ENCODE peak calls at places on chromosomes 6 and 20, in four cellular contexts. One of them, this sample, is unnamed.

GRCh38 chr20:19992996-19993908 is 23.9 kb upstream of the NAA20 start:
- DNase-seq in psoas muscle: no peak
- DNase-seq in lower leg skin: no peak
- DNase-seq in hepatocyte: peak
- DNase-seq in this sample: peak

GRCh38 chr20:31485450-31486339 is 10.6 kb downstream of the REM1 start:
- DNase-seq in psoas muscle: peak
- DNase-seq in lower leg skin: peak
- DNase-seq in hepatocyte: peak
- DNase-seq in this sample: no peak

GRCh38 chr6:33166811-33167210 is 25.5 kb downstream of the COL11A2 start:
- DNase-seq in psoas muscle: no peak
- DNase-seq in lower leg skin: no peak
- DNase-seq in hepatocyte: no peak
- DNase-seq in this sample: no peak

GRCh38 chr6:57221191-57221935 is 744 bp downstream of the RAB23 start:
- DNase-seq in psoas muscle: peak
- DNase-seq in lower leg skin: peak
- DNase-seq in hepatocyte: peak
- DNase-seq in this sample: no peak

GRCh38 chr20:50191566-50192363 is 1.1 kb downstream of the CEBPB start:
- DNase-seq in psoas muscle: peak
- DNase-seq in lower leg skin: peak
- DNase-seq in hepatocyte: peak
- DNase-seq in this sample: no peak

GRCh38 chr20:56360899-56361199 is 2.1 kb downstream of the FAM210B start:
- DNase-seq in psoas muscle: no peak
- DNase-seq in lower leg skin: no peak
- DNase-seq in hepatocyte: no peak
- DNase-seq in this sample: no peak

GRCh38 chr6:82353848-82354247 is 9.8 kb upstream of the TPBG start:
- DNase-seq in psoas muscle: no peak
- DNase-seq in lower leg skin: no peak
- DNase-seq in hepatocyte: no peak
- DNase-seq in this sample: no peak

GRCh38 chr20:5065489-5066383 is 54.0 kb downstream of the PCNA start:
- DNase-seq in psoas muscle: peak
- DNase-seq in lower leg skin: peak
- DNase-seq in hepatocyte: no peak
- DNase-seq in this sample: peak

GRCh38 chr6:54262499-54262898 is 45.7 kb upstream of the TINAG start:
- DNase-seq in psoas muscle: no peak
- DNase-seq in lower leg skin: no peak
- DNase-seq in hepatocyte: no peak
- DNase-seq in this sample: no peak

GRCh38 chr6:53294095-53294494 is 54.7 kb downstream of the ELOVL5 start:
- DNase-seq in psoas muscle: no peak
- DNase-seq in lower leg skin: no peak
- DNase-seq in hepatocyte: no peak
- DNase-seq in this sample: no peak

GRCh38 chr20:56624786-56625681 is 4.1 kb upstream of the TFAP2C start:
- DNase-seq in psoas muscle: no peak
- DNase-seq in lower leg skin: no peak
- DNase-seq in hepatocyte: no peak
- DNase-seq in this sample: no peak

GRCh38 chr6:111207141-111207858 is 120.0 kb downstream of the SLC16A10 start:
- DNase-seq in psoas muscle: no peak
- DNase-seq in lower leg skin: no peak
- DNase-seq in hepatocyte: peak
- DNase-seq in this sample: no peak

GRCh38 chr20:34884260-34884659 is 7.8 kb downstream of the ACSS2 start:
- DNase-seq in psoas muscle: no peak
- DNase-seq in lower leg skin: no peak
- DNase-seq in hepatocyte: no peak
- DNase-seq in this sample: no peak

GRCh38 chr20:34888468-34888867 is 12.1 kb downstream of the ACSS2 start:
- DNase-seq in psoas muscle: no peak
- DNase-seq in lower leg skin: no peak
- DNase-seq in hepatocyte: no peak
- DNase-seq in this sample: no peak

GRCh38 chr20:34886122-34886521 is 9.7 kb downstream of the ACSS2 start:
- DNase-seq in psoas muscle: no peak
- DNase-seq in lower leg skin: no peak
- DNase-seq in hepatocyte: no peak
- DNase-seq in this sample: no peak

GRCh38 chr20:34883809-34884208 is 7.4 kb downstream of the ACSS2 start:
- DNase-seq in psoas muscle: no peak
- DNase-seq in lower leg skin: no peak
- DNase-seq in hepatocyte: no peak
- DNase-seq in this sample: no peak

GRCh38 chr20:34887023-34887422 is 10.6 kb downstream of the ACSS2 start:
- DNase-seq in psoas muscle: no peak
- DNase-seq in lower leg skin: no peak
- DNase-seq in hepatocyte: no peak
- DNase-seq in this sample: no peak
- TF ChIP-seq CTCF in psoas muscle: no peak
- TF ChIP-seq CTCF in lower leg skin: no peak
- TF ChIP-seq CTCF in hepatocyte: no peak
- TF ChIP-seq CTCF in this sample: no peak

GRCh38 chr6:17474289-17474688 is 80.9 kb downstream of the CAP2 start:
- DNase-seq in psoas muscle: no peak
- DNase-seq in lower leg skin: no peak
- DNase-seq in hepatocyte: no peak
- DNase-seq in this sample: no peak

GRCh38 chr6:17478223-17478907 is 85.0 kb downstream of the CAP2 start:
- DNase-seq in psoas muscle: no peak
- DNase-seq in lower leg skin: peak
- DNase-seq in hepatocyte: no peak
- DNase-seq in this sample: no peak

GRCh38 chr6:17477356-17477755 is 84.0 kb downstream of the CAP2 start:
- DNase-seq in psoas muscle: no peak
- DNase-seq in lower leg skin: no peak
- DNase-seq in hepatocyte: no peak
- DNase-seq in this sample: no peak

GRCh38 chr6:17475845-17476244 is 82.5 kb downstream of the CAP2 start:
- DNase-seq in psoas muscle: no peak
- DNase-seq in lower leg skin: no peak
- DNase-seq in hepatocyte: no peak
- DNase-seq in this sample: no peak

GRCh38 chr6:17476506-17476905 is 83.1 kb downstream of the CAP2 start:
- DNase-seq in psoas muscle: no peak
- DNase-seq in lower leg skin: peak
- DNase-seq in hepatocyte: no peak
- DNase-seq in this sample: no peak
- H3K4me3 ChIP-seq in psoas muscle: no peak
- H3K4me3 ChIP-seq in lower leg skin: no peak
- H3K4me3 ChIP-seq in hepatocyte: no peak
- H3K4me3 ChIP-seq in this sample: no peak

DNA sequence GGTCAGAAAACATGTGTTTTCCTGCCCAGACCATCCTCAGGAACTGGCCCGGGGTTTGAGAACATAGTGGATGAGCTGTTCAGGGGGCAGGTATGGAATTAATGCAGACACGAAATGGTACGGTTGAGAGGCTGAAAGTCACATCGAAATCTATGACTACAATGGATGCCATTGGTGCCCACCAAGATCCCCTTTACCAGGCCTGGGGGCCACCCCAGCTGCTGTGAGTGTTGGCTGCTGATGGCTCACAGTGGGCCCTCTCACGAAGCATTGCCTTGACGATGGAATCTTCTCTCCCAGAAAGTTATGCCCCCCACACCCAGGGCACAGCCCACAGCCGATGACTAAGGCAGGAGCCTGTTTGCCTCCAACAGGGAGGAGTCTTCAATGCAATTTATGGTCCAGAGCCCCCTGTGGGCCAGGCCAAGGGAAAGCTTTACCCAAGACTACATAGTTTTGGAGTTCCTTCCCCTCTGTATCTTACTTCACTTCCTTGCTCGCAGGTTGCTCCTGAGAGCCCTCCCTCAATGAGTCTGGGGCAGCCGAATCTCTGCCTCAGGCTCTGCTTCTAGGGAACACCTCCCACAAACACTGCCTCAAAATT is 92.6 kb downstream of the BFSP1 start:
- DNase-seq in psoas muscle: no peak
- DNase-seq in lower leg skin: no peak
- DNase-seq in hepatocyte: no peak
- DNase-seq in this sample: no peak
- TF ChIP-seq CTCF in psoas muscle: no peak
- TF ChIP-seq CTCF in lower leg skin: no peak
- TF ChIP-seq CTCF in hepatocyte: no peak
- TF ChIP-seq CTCF in this sample: no peak

DNA sequence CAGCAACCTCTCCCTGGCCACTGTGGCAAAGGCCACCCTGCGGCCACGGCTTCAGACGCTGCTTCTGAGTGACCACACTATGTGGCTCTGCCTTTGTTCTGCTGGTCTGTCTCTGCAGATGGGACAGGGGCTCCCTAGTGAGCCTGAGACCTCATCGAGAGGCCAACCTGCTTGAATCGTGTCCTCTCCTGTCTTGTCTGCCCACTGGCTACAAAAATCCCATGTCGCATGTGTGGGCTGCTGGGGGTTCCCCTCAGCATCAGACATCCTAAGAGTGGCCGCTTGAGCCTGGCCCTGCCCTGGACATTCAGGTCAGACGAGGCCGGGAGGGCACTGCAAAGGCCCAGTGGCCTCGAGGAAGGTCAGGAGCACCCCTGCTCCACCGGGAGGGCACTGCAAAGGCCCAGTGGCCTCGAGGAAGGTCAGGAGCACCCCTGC is 222.9 kb downstream of the DLL1 start:
- DNase-seq in psoas muscle: no peak
- DNase-seq in lower leg skin: peak
- DNase-seq in hepatocyte: no peak
- DNase-seq in this sample: no peak
- H3K4me3 ChIP-seq in psoas muscle: no peak
- H3K4me3 ChIP-seq in lower leg skin: no peak
- H3K4me3 ChIP-seq in hepatocyte: no peak
- H3K4me3 ChIP-seq in this sample: no peak

DNA sequence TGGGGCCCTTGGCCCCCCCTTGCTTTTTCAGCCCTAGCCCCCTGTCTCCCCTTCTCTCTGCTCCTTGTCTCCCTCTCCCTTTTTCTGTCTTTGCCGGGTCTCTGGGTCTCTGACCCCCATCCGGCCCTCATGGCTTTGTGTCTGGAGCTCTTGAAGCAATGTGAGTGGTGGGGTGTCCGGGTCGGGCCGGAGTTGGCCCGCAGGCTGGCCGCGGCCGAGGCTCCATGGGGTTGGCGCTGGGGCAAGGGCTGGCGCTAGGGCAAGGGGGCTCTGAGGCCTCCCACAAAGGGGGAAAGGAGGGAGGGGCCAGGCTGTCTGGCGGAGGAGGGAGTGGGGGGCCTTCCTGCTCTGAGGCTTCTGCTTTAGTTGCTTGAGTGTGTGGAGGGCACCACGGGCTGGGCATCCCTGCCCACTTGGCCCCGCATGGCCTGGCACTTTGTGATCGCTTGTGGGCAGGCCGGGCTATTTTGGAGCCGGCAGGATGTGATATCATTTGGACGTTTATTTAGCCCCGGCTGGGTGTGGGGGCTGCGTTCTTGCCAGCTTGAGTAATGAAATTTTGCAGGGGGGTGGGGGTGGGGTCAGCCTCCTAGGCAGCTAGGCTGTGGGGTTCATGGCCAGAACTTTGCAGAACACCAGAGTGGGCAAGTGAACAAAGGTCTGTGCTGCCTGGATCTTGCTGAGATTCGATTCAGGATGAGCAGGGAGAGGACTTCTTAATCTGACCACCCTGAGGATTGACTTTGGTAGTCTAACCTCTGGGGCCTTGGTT is 78.7 kb upstream of the MYL9 start:
- DNase-seq in psoas muscle: peak
- DNase-seq in lower leg skin: peak
- DNase-seq in hepatocyte: peak
- DNase-seq in this sample: no peak
- TF ChIP-seq CTCF in psoas muscle: no peak
- TF ChIP-seq CTCF in lower leg skin: no peak
- TF ChIP-seq CTCF in hepatocyte: no peak
- TF ChIP-seq CTCF in this sample: no peak

GRCh38 chr20:38724603-38725457 is 544 bp downstream of the SLC32A1 start:
- DNase-seq in psoas muscle: no peak
- DNase-seq in lower leg skin: no peak
- DNase-seq in hepatocyte: no peak
- DNase-seq in this sample: no peak
- H3K4me3 ChIP-seq in psoas muscle: no peak
- H3K4me3 ChIP-seq in lower leg skin: no peak
- H3K4me3 ChIP-seq in hepatocyte: no peak
- H3K4me3 ChIP-seq in this sample: no peak

GRCh38 chr6:169895000-169895759 is 143.8 kb downstream of the ERMARD start:
- DNase-seq in psoas muscle: no peak
- DNase-seq in lower leg skin: peak
- DNase-seq in hepatocyte: no peak
- DNase-seq in this sample: no peak

GRCh38 chr6:169896826-169897456 is 145.5 kb downstream of the ERMARD start:
- DNase-seq in psoas muscle: no peak
- DNase-seq in lower leg skin: peak
- DNase-seq in hepatocyte: no peak
- DNase-seq in this sample: no peak

GRCh38 chr6:169893624-169894023 is 142.2 kb downstream of the ERMARD start:
- DNase-seq in psoas muscle: no peak
- DNase-seq in lower leg skin: peak
- DNase-seq in hepatocyte: no peak
- DNase-seq in this sample: no peak

GRCh38 chr6:169895926-169896761 is 144.7 kb downstream of the ERMARD start:
- DNase-seq in psoas muscle: no peak
- DNase-seq in lower leg skin: peak
- DNase-seq in hepatocyte: no peak
- DNase-seq in this sample: no peak

GRCh38 chr6:169894377-169894960 is 143.0 kb downstream of the ERMARD start:
- DNase-seq in psoas muscle: no peak
- DNase-seq in lower leg skin: peak
- DNase-seq in hepatocyte: no peak
- DNase-seq in this sample: no peak
- TF ChIP-seq CTCF in psoas muscle: no peak
- TF ChIP-seq CTCF in lower leg skin: no peak
- TF ChIP-seq CTCF in hepatocyte: no peak
- TF ChIP-seq CTCF in this sample: no peak